ENCODE peak calls at places on chromosomes 12 and 14, in five cellular contexts. F, S, G, O and V are unnamed samples.

GRCh38 chr12:66751432-66752113 is 72.7 kb upstream of the GRIP1 start:
- DNase-seq in O (no peak), F (no peak), S (no peak), G (no peak), V (no peak)

GRCh38 chr12:23895792-23896218 is 53.7 kb downstream of the SOX5 start:
- DNase-seq in O (no peak), S (peak), G (no peak), F (no peak), V (peak)

GRCh38 chr14:79602742-79603141 is 608.6 kb downstream of the DIO2 start:
- DNase-seq in O (no peak), G (no peak), F (no peak), S (no peak), V (no peak)

GRCh38 chr12:10052111-10052913 is 21.8 kb downstream of the CLEC9A start:
- DNase-seq in G (no peak), F (no peak), O (no peak), S (no peak), V (no peak)

GRCh38 chr12:96230646-96231045 is 36.5 kb downstream of the ELK3 start:
- DNase-seq in G (no peak), O (no peak), F (no peak), S (no peak), V (no peak)

GRCh38 chr14:72894623-72895378 is 900 bp upstream of the DPF3 start:
- DNase-seq in G (peak), F (no peak), S (no peak), O (peak), V (peak)

GRCh38 chr14:65073605-65074201 is 28.6 kb downstream of the MAX start:
- DNase-seq in F (no peak), S (no peak), G (no peak), O (no peak), V (no peak)

GRCh38 chr12:9331218-9331626 is 123.0 kb upstream of the PZP start:
- DNase-seq in O (peak), F (peak), G (peak), S (peak), V (peak)

GRCh38 chr14:100490252-100490651 is 97.0 kb downstream of the BEGAIN start:
- DNase-seq in G (no peak), S (no peak), F (no peak), O (no peak), V (no peak)

GRCh38 chr12:128914908-128915563 is 61.8 kb downstream of the GLT1D1 start:
- DNase-seq in O (no peak), S (no peak), F (no peak), G (no peak), V (no peak)

GRCh38 chr12:51480978-51481377 is 56.3 kb downstream of the SLC4A8 start:
- DNase-seq in F (no peak), O (no peak), S (no peak), G (no peak), V (no peak)

GRCh38 chr12:57142121-57142520 is 5.3 kb downstream of the LRP1-AS start:
- DNase-seq in O (no peak), S (no peak), G (no peak), F (no peak), V (no peak)

GRCh38 chr12:124512667-124513296 is 54.6 kb downstream of the NCOR2 start:
- DNase-seq in O (no peak), S (peak), F (peak), G (peak), V (peak)

GRCh38 chr12:118512669-118513068 is 136.3 kb downstream of the SUDS3 start:
- DNase-seq in F (no peak), G (no peak), O (no peak), S (no peak), V (no peak)

GRCh38 chr12:39627914-39628313 is 8.3 kb upstream of the ABCD2 start:
- DNase-seq in S (no peak), F (no peak), O (no peak), G (no peak), V (no peak)

GRCh38 chr14:32938719-32939253 is at the start of gene NPAS3:
- DNase-seq in G (no peak), O (no peak), S (no peak), F (no peak), V (no peak)

GRCh38 chr14:67987596-67987995 is 168.0 kb downstream of the RAD51B start:
- DNase-seq in S (no peak), F (peak), O (no peak), G (peak), V (no peak)

GRCh38 chr12:122265433-122265832 is 861 bp downstream of the VPS33A start:
- DNase-seq in F (no peak), G (no peak), S (no peak), O (no peak), V (no peak)

GRCh38 chr14:33986804-33987203 is 35.9 kb upstream of the EGLN3 start:
- DNase-seq in F (peak), S (no peak), O (peak), G (peak), V (no peak)

GRCh38 chr12:108033091-108033490 is 96.0 kb upstream of the WSCD2 start:
- DNase-seq in O (no peak), F (no peak), S (peak), G (no peak), V (peak)
- H3K14ac ChIP-seq in O (no peak), F (no peak), S (no peak), G (no peak), V (no peak)

DNA sequence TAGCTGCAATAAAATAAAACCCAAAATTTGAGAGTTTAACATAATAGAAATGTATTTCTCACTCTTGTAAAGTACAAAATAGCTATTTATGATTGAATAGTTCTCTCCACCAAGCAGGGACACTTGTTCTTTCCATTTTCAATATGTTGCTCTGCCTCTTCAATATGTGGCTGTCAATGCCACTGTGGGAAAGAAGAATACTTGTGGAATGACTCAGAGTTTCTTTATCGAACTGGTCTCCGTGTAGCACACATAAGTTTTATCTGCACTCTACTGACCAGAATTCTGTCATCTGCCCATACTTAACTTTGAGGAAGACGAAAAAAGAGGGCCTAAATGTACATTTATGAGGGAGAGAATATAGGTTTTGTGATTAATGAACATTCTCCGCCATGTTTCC is 256.9 kb downstream of the ATXN7L3B start:
- DNase-seq in F (no peak), G (peak), S (no peak), O (no peak), V (no peak)
- H3K4me3 ChIP-seq in F (no peak), G (no peak), S (no peak), O (no peak), V (no peak)

DNA sequence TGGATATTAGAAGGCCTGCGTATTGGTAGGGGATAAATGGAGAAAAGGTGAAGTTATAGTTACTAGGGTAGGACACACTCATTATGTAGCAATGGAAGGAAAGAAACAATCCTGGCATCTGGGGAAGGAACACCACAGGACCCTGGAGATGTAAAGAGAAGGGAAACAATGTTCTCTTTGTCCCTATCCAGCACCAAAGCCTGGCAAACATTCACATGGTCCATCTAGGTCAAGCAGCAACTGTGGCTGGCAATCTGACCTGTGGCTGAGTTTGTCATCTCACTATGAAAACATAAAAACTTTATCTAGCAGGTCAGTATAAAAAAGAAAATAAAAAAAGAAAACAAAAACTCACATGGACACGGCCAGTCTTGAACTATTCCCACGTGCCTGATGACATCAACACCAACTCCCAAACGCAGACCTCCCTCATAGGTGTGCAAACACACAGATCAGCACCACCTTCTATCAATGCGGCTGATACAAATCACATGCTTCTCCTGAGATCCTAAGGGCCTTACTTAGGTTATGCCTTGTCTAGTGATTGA is 2.6 kb downstream of the POMT2 start:
- DNase-seq in F (no peak), G (no peak), S (no peak), O (no peak), V (no peak)
- H3K14ac ChIP-seq in F (no peak), G (no peak), S (no peak), O (no peak), V (no peak)

GRCh38 chr14:75280448-75280830 is 1.8 kb downstream of the FOS start:
- DNase-seq in O (no peak), F (peak), S (no peak), G (peak), V (no peak)
- H3K4me3 ChIP-seq in O (no peak), F (peak), S (peak), G (peak), V (peak)

DNA sequence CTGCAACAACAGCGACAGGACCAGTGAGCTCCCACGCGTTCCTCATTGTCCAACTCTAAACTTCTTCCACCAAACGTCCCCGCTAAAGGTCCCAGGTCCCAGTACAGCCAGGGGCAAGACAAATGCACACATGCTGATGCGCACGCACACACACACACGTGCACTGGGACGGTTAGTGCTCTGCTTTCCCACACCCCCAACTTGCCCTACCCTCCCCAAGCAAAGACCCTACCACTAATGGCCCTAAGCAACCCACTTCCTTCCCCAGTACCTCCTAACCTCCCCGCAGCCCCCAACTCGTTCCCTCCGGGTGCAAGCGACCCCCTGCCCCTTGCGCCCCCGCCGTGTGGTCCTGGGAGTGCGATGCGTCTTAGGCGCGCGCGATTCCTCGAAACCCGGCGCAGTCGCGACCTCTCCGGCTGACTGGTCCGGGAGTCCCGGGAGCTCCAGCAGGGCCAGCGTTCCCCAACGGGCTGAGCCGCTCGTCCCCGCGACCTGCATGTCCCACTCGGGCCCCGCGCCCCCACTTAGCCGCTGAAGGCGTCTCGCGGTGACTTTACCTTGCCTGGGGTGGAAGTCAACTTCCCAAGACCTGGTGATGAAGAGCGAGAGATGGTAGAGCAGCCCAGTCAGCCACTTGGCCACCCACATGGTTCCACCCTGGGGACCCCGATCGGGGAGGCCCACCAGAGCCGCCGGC is 582 bp downstream of the ADAMTS20 start:
- DNase-seq in G (peak), S (no peak), O (no peak), F (no peak), V (peak)
- H3K14ac ChIP-seq in G (no peak), S (no peak), O (no peak), F (no peak), V (peak)